ENCODE peak calls at places on chromosomes 16 and 17, in five cellular contexts. One of them, this sample, is unnamed.

GRCh38 chr16:10584956-10585561 is 4.7 kb upstream of the EMP2 start:
- DNase-seq in SK-N-SH: no peak
- DNase-seq in H1: no peak
- DNase-seq in IMR-90: peak
- DNase-seq in K562: no peak
- DNase-seq in this sample: no peak

GRCh38 chr16:80084614-80085013 is 456.2 kb upstream of the DYNLRB2 start:
- DNase-seq in SK-N-SH: no peak
- DNase-seq in H1: peak
- DNase-seq in IMR-90: no peak
- DNase-seq in K562: peak
- DNase-seq in this sample: no peak

GRCh38 chr17:61261001-61261587 is 138.5 kb upstream of the TBX2 start:
- DNase-seq in SK-N-SH: no peak
- DNase-seq in H1: no peak
- DNase-seq in IMR-90: no peak
- DNase-seq in K562: no peak
- DNase-seq in this sample: no peak

GRCh38 chr16:86768999-86769398 is 190.7 kb downstream of the FOXL1 start:
- DNase-seq in SK-N-SH: no peak
- DNase-seq in H1: no peak
- DNase-seq in IMR-90: peak
- DNase-seq in K562: no peak
- DNase-seq in this sample: no peak

GRCh38 chr17:67078292-67078691 is 33.9 kb downstream of the CACNG1 start:
- DNase-seq in SK-N-SH: no peak
- DNase-seq in H1: no peak
- DNase-seq in IMR-90: no peak
- DNase-seq in K562: no peak
- DNase-seq in this sample: no peak

GRCh38 chr16:58492066-58492465 is 7.9 kb upstream of the NDRG4 start:
- DNase-seq in SK-N-SH: no peak
- DNase-seq in H1: no peak
- DNase-seq in IMR-90: no peak
- DNase-seq in K562: no peak
- DNase-seq in this sample: no peak

GRCh38 chr17:75568412-75569255 is 19.0 kb upstream of the MYO15B start:
- DNase-seq in SK-N-SH: no peak
- DNase-seq in H1: no peak
- DNase-seq in IMR-90: no peak
- DNase-seq in K562: no peak
- DNase-seq in this sample: no peak

GRCh38 chr17:42221886-42222745 is 27.8 kb upstream of the GHDC start:
- DNase-seq in SK-N-SH: peak
- DNase-seq in H1: peak
- DNase-seq in IMR-90: peak
- DNase-seq in K562: peak
- DNase-seq in this sample: peak

GRCh38 chr17:18038149-18038850 is 668 bp downstream of the ATPAF2 start:
- DNase-seq in SK-N-SH: no peak
- DNase-seq in H1: no peak
- DNase-seq in IMR-90: peak
- DNase-seq in K562: peak
- DNase-seq in this sample: no peak

GRCh38 chr16:56600398-56600999 is 7.9 kb upstream of the MT2A start:
- DNase-seq in SK-N-SH: peak
- DNase-seq in H1: no peak
- DNase-seq in IMR-90: peak
- DNase-seq in K562: peak
- DNase-seq in this sample: peak

GRCh38 chr17:49148171-49148570 is 15.6 kb downstream of the B4GALNT2 start:
- DNase-seq in SK-N-SH: no peak
- DNase-seq in H1: no peak
- DNase-seq in IMR-90: no peak
- DNase-seq in K562: no peak
- DNase-seq in this sample: no peak

GRCh38 chr17:34711646-34712045 is 132.3 kb downstream of the TMEM132E start:
- DNase-seq in SK-N-SH: no peak
- DNase-seq in H1: no peak
- DNase-seq in IMR-90: no peak
- DNase-seq in K562: no peak
- DNase-seq in this sample: no peak

GRCh38 chr16:68062910-68063393 is 22.2 kb upstream of the NFATC3 start:
- DNase-seq in SK-N-SH: no peak
- DNase-seq in H1: no peak
- DNase-seq in IMR-90: no peak
- DNase-seq in K562: no peak
- DNase-seq in this sample: no peak

GRCh38 chr17:77875051-77875780 is 83.3 kb upstream of the TNRC6C start:
- DNase-seq in SK-N-SH: no peak
- DNase-seq in H1: no peak
- DNase-seq in IMR-90: peak
- DNase-seq in K562: no peak
- DNase-seq in this sample: no peak

GRCh38 chr17:72440961-72441360 is 320.1 kb downstream of the SOX9 start:
- DNase-seq in SK-N-SH: no peak
- DNase-seq in H1: no peak
- DNase-seq in IMR-90: no peak
- DNase-seq in K562: no peak
- DNase-seq in this sample: no peak

GRCh38 chr17:80930335-80931040 is 61.2 kb upstream of the CHMP6 start:
- DNase-seq in SK-N-SH: no peak
- DNase-seq in H1: no peak
- DNase-seq in IMR-90: no peak
- DNase-seq in K562: no peak
- DNase-seq in this sample: no peak

GRCh38 chr16:59535298-59535697 is 801.2 kb upstream of the GOT2 start:
- DNase-seq in SK-N-SH: no peak
- DNase-seq in H1: no peak
- DNase-seq in IMR-90: no peak
- DNase-seq in K562: no peak
- DNase-seq in this sample: no peak

GRCh38 chr16:46763147-46763546 is 15.0 kb upstream of the MYLK3 start:
- DNase-seq in SK-N-SH: no peak
- DNase-seq in H1: no peak
- DNase-seq in IMR-90: no peak
- DNase-seq in K562: no peak
- DNase-seq in this sample: no peak

GRCh38 chr17:52148969-52149351 is 9.6 kb downstream of the CA10 start:
- DNase-seq in SK-N-SH: no peak
- DNase-seq in H1: no peak
- DNase-seq in IMR-90: no peak
- DNase-seq in K562: no peak
- DNase-seq in this sample: no peak

GRCh38 chr16:19167710-19168172 is 299 bp upstream of the SYT17 start:
- DNase-seq in SK-N-SH: peak
- DNase-seq in H1: peak
- DNase-seq in IMR-90: peak
- DNase-seq in K562: peak
- DNase-seq in this sample: peak

GRCh38 chr16:57759541-57760356 is 24.2 kb downstream of the KATNB1 start:
- DNase-seq in SK-N-SH: no peak
- DNase-seq in H1: no peak
- DNase-seq in IMR-90: no peak
- DNase-seq in K562: no peak
- DNase-seq in this sample: no peak

GRCh38 chr17:48804936-48805411 is 12.1 kb downstream of the TTLL6 start:
- DNase-seq in SK-N-SH: peak
- DNase-seq in H1: peak
- DNase-seq in IMR-90: peak
- DNase-seq in K562: peak
- DNase-seq in this sample: peak

GRCh38 chr17:51617876-51618455 is 357.6 kb downstream of the UTP18 start:
- DNase-seq in SK-N-SH: no peak
- DNase-seq in H1: no peak
- DNase-seq in IMR-90: no peak
- DNase-seq in K562: no peak
- DNase-seq in this sample: no peak

GRCh38 chr17:3574231-3574630 is 16.6 kb upstream of the TRPV3 start:
- DNase-seq in SK-N-SH: no peak
- DNase-seq in H1: no peak
- DNase-seq in IMR-90: no peak
- DNase-seq in K562: no peak
- DNase-seq in this sample: no peak

GRCh38 chr16:78894872-78895271 is 705.7 kb downstream of the MAF start:
- DNase-seq in SK-N-SH: no peak
- DNase-seq in H1: no peak
- DNase-seq in IMR-90: no peak
- DNase-seq in K562: no peak
- DNase-seq in this sample: no peak

GRCh38 chr17:20281860-20282259 is 185.5 kb downstream of the LGALS9B start:
- DNase-seq in SK-N-SH: no peak
- DNase-seq in H1: no peak
- DNase-seq in IMR-90: no peak
- DNase-seq in K562: no peak
- DNase-seq in this sample: no peak

GRCh38 chr16:27720731-27721547 is 171.0 kb downstream of the KATNIP start:
- DNase-seq in SK-N-SH: no peak
- DNase-seq in H1: no peak
- DNase-seq in IMR-90: no peak
- DNase-seq in K562: no peak
- DNase-seq in this sample: no peak

GRCh38 chr17:39114744-39115534 is 36.5 kb downstream of the PLXDC1 start:
- DNase-seq in SK-N-SH: no peak
- DNase-seq in H1: no peak
- DNase-seq in IMR-90: peak
- DNase-seq in K562: peak
- DNase-seq in this sample: no peak

GRCh38 chr16:82544378-82544777 is 82.4 kb upstream of the CDH13 start:
- DNase-seq in SK-N-SH: no peak
- DNase-seq in H1: no peak
- DNase-seq in IMR-90: no peak
- DNase-seq in K562: no peak
- DNase-seq in this sample: no peak

GRCh38 chr17:320809-321385 is 31.7 kb downstream of the RPH3AL start:
- DNase-seq in SK-N-SH: no peak
- DNase-seq in H1: no peak
- DNase-seq in IMR-90: no peak
- DNase-seq in K562: no peak
- DNase-seq in this sample: no peak

GRCh38 chr17:15332338-15332737 is 9.1 kb downstream of the TEKT3 start:
- DNase-seq in SK-N-SH: no peak
- DNase-seq in H1: peak
- DNase-seq in IMR-90: no peak
- DNase-seq in K562: no peak
- DNase-seq in this sample: no peak

GRCh38 chr17:18026408-18026776 is 12.6 kb downstream of the ATPAF2 start:
- DNase-seq in SK-N-SH: peak
- DNase-seq in H1: no peak
- DNase-seq in IMR-90: peak
- DNase-seq in K562: no peak
- DNase-seq in this sample: no peak

GRCh38 chr16:68936729-68937631 is 93.6 kb downstream of the TANGO6 start:
- DNase-seq in SK-N-SH: no peak
- DNase-seq in H1: no peak
- DNase-seq in IMR-90: peak
- DNase-seq in K562: no peak
- DNase-seq in this sample: no peak

GRCh38 chr17:42122371-42123303 is at the start of gene HSPB9:
- DNase-seq in SK-N-SH: no peak
- DNase-seq in H1: peak
- DNase-seq in IMR-90: no peak
- DNase-seq in K562: no peak
- DNase-seq in this sample: no peak

GRCh38 chr17:4625181-4625601 is 16.3 kb downstream of the ALOX15 start:
- DNase-seq in SK-N-SH: no peak
- DNase-seq in H1: no peak
- DNase-seq in IMR-90: peak
- DNase-seq in K562: no peak
- DNase-seq in this sample: no peak

GRCh38 chr17:38702900-38703741 is 2.0 kb upstream of the MLLT6 start:
- DNase-seq in SK-N-SH: no peak
- DNase-seq in H1: no peak
- DNase-seq in IMR-90: no peak
- DNase-seq in K562: peak
- DNase-seq in this sample: no peak

GRCh38 chr16:280991-281659 is 734 bp downstream of the ARHGDIG start:
- DNase-seq in SK-N-SH: no peak
- DNase-seq in H1: no peak
- DNase-seq in IMR-90: no peak
- DNase-seq in K562: no peak
- DNase-seq in this sample: no peak
- TF ChIP-seq RAD21 in SK-N-SH: no peak
- TF ChIP-seq RAD21 in H1: no peak
- TF ChIP-seq RAD21 in IMR-90: no peak
- TF ChIP-seq RAD21 in K562: no peak
- TF ChIP-seq RAD21 in this sample: no peak

DNA sequence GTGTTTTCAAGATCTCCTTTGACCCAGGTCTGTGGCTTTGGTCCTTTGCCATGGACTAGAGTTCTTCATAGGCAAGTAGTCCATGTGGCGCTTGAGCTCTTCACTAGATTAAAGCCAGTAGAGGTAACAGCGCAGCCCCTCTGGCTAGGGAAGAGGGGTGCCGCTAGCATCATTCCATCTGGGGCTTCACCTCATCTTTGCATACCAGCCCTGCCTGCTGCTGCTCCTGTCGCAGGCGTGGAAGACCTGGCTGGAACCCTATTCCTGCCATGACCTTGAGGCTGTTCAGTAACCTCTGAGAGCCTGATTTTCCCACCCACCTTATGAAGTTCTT is 198.4 kb downstream of the MSI2 start:
- DNase-seq in SK-N-SH: no peak
- DNase-seq in H1: no peak
- DNase-seq in IMR-90: no peak
- DNase-seq in K562: no peak
- DNase-seq in this sample: no peak
- H3K9ac ChIP-seq in SK-N-SH: no peak
- H3K9ac ChIP-seq in H1: no peak
- H3K9ac ChIP-seq in IMR-90: no peak
- H3K9ac ChIP-seq in K562: no peak
- H3K9ac ChIP-seq in this sample: no peak

DNA sequence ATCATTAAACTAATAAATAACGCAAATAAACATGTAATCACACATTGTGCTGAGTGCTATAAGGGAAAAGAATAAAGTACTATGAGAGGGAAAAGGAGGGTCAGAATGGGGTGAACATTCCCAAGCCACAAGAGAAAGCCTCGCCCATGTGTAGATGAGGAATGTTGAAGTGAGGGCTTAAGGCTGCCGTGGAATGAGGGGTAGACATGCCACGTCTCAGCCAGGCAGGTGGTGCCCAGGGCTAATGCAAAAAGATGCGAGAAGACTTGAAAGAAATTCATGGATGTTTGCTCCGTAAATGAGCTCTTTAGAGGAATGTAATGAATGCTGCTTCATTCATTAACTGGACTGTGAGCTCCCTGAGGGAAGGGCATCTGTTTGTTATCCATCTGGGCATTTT is 30.4 kb downstream of the ASIC2 start:
- DNase-seq in SK-N-SH: no peak
- DNase-seq in H1: no peak
- DNase-seq in IMR-90: no peak
- DNase-seq in K562: no peak
- DNase-seq in this sample: no peak
- TF ChIP-seq RAD21 in SK-N-SH: no peak
- TF ChIP-seq RAD21 in H1: no peak
- TF ChIP-seq RAD21 in IMR-90: no peak
- TF ChIP-seq RAD21 in K562: no peak
- TF ChIP-seq RAD21 in this sample: no peak

GRCh38 chr17:56708670-56709410 is 115.3 kb downstream of the NOG start:
- DNase-seq in SK-N-SH: no peak
- DNase-seq in H1: no peak
- DNase-seq in IMR-90: no peak
- DNase-seq in K562: no peak
- DNase-seq in this sample: no peak
- H3K9ac ChIP-seq in SK-N-SH: no peak
- H3K9ac ChIP-seq in H1: no peak
- H3K9ac ChIP-seq in IMR-90: no peak
- H3K9ac ChIP-seq in K562: no peak
- H3K9ac ChIP-seq in this sample: no peak

This sample was measured in HCT116.